ENCODE peak calls at places on chromosomes 12 and 14, in six cellular contexts. U is ovary, Z is sigmoid colon, L is H1, Q is K562, I is HepG2. M is an unnamed sample. For H3K27me3, the result is how much of the 10 kb centered on the place peaks cover.

GRCh38 chr12:8899835-8900234 is 14.5 kb upstream of the PHC1 start:
- DNase-seq in Q (no peak), I (no peak), L (no peak), Z (no peak), U (no peak), M (no peak)

GRCh38 chr14:25032092-25032784 is 17.7 kb downstream of the STXBP6 start:
- DNase-seq in Q (peak), I (peak), U (no peak), L (no peak), Z (no peak), M (no peak)

GRCh38 chr14:49865431-49865859 is 12.9 kb upstream of the NEMF start:
- DNase-seq in Z (peak), I (peak), L (peak), U (peak), Q (peak), M (peak)

GRCh38 chr12:52198454-52199215 is 6.8 kb upstream of the KRT80 start:
- DNase-seq in U (no peak), I (no peak), L (no peak), Q (no peak), Z (no peak), M (no peak)

GRCh38 chr12:5789469-5789968 is 155.5 kb downstream of the ANO2 start:
- DNase-seq in I (no peak), Q (no peak), L (no peak), U (no peak), Z (no peak), M (no peak)

GRCh38 chr12:59839514-59839913 is 243.7 kb downstream of the SLC16A7 start:
- DNase-seq in Z (no peak), L (no peak), Q (no peak), U (no peak), I (no peak), M (no peak)

GRCh38 chr12:57803317-57803893 is 15.1 kb downstream of the AVIL start:
- DNase-seq in L (peak), Z (no peak), Q (peak), U (no peak), I (peak), M (peak)

GRCh38 chr12:126967152-126967551 is 1299.8 kb upstream of the TMEM132C start:
- DNase-seq in U (no peak), Q (no peak), I (no peak), L (no peak), Z (no peak), M (no peak)

GRCh38 chr12:42010715-42011114 is 134.0 kb downstream of the GXYLT1 start:
- DNase-seq in I (no peak), Q (no peak), L (no peak), Z (no peak), U (no peak), M (no peak)

GRCh38 chr14:42930058-42930457 is 1323.4 kb downstream of the LRFN5 start:
- DNase-seq in L (no peak), U (no peak), I (no peak), Z (no peak), Q (no peak), M (no peak)

GRCh38 chr14:39005044-39005736 is 97.8 kb downstream of the SEC23A start:
- DNase-seq in I (no peak), U (no peak), Q (no peak), L (no peak), Z (peak), M (peak)

GRCh38 chr14:90426663-90427062 is 29.8 kb downstream of the CALM1 start:
- DNase-seq in L (no peak), Q (no peak), I (no peak), U (no peak), Z (peak), M (peak)

GRCh38 chr12:50111417-50111692 is 681 bp upstream of the COX14 start:
- DNase-seq in L (no peak), I (no peak), U (no peak), Z (no peak), Q (no peak), M (no peak)

GRCh38 chr14:28661171-28661772 is 105.3 kb upstream of the FOXG1 start:
- DNase-seq in Q (no peak), L (peak), Z (no peak), I (peak), U (no peak), M (no peak)

GRCh38 chr12:50598321-50598862 is 93.6 kb downstream of the DIP2B start:
- DNase-seq in I (no peak), L (no peak), Q (no peak), U (no peak), Z (no peak), M (no peak)

GRCh38 chr12:128586630-128587029 is 237.1 kb downstream of the SLC15A4 start:
- DNase-seq in I (no peak), U (no peak), L (no peak), Z (no peak), Q (no peak), M (no peak)

GRCh38 chr14:32635103-32635719 is 303.5 kb upstream of the NPAS3 start:
- DNase-seq in I (no peak), U (no peak), L (no peak), Z (no peak), Q (no peak), M (no peak)

GRCh38 chr14:61573748-61574513 is 121.4 kb upstream of the HIF1A start:
- DNase-seq in Q (no peak), U (no peak), Z (no peak), L (no peak), I (no peak), M (no peak)

GRCh38 chr12:116202433-116202832 is 75.1 kb downstream of the MED13L start:
- DNase-seq in L (no peak), U (no peak), Q (no peak), Z (no peak), I (no peak), M (no peak)

GRCh38 chr12:127336416-127336815 is 930.6 kb upstream of the TMEM132C start:
- DNase-seq in U (no peak), Z (no peak), L (no peak), I (no peak), Q (no peak), M (no peak)

GRCh38 chr12:3641428-3641883 is 111.5 kb downstream of the CRACR2A start:
- DNase-seq in Z (no peak), I (no peak), U (no peak), L (no peak), Q (no peak), M (no peak)

GRCh38 chr12:90299121-90299520 is 590.5 kb upstream of the ATP2B1 start:
- DNase-seq in U (no peak), Q (no peak), L (no peak), I (no peak), Z (no peak), M (no peak)

GRCh38 chr14:104546021-104546491 is 33.5 kb upstream of the C14orf180 start:
- DNase-seq in Z (peak), U (no peak), I (no peak), L (peak), Q (no peak), M (no peak)
- H3K27me3 ChIP-seq in Z (under half), U (under half), I (under half), L (under half), Q (under half), M (half or more)

GRCh38 chr12:103109861-103110260 is 152.4 kb downstream of the ASCL1 start:
- DNase-seq in U (no peak), I (no peak), Z (no peak), L (no peak), Q (no peak), M (no peak)

GRCh38 chr12:103102225-103102744 is 144.8 kb downstream of the ASCL1 start:
- DNase-seq in I (no peak), Q (no peak), U (no peak), Z (no peak), L (no peak), M (no peak)

GRCh38 chr12:103100226-103100866 is 142.9 kb downstream of the ASCL1 start:
- DNase-seq in Z (no peak), U (no peak), L (no peak), I (no peak), Q (no peak), M (no peak)

GRCh38 chr12:103105971-103106597 is 148.6 kb downstream of the ASCL1 start:
- DNase-seq in I (no peak), U (no peak), Q (no peak), Z (no peak), L (no peak), M (no peak)
- TF ChIP-seq EP300 in I (no peak), U (no peak), Q (no peak), Z (no peak), L (no peak), M (no peak)

GRCh38 chr14:56812364-56813103 is 2.3 kb upstream of the OTX2 start:
- DNase-seq in Q (no peak), L (peak), I (no peak), U (no peak), Z (no peak), M (no peak)
- H3K27me3 ChIP-seq in Q (under half), L (half or more), I (under half), U (under half), Z (half or more), M (half or more)

GRCh38 chr12:88208661-88209060 is 66.6 kb downstream of the TMTC3 start:
- DNase-seq in I (no peak), Q (no peak), L (no peak), Z (no peak), U (no peak), M (no peak)
- TF ChIP-seq EP300 in I (no peak), Q (no peak), L (no peak), Z (no peak), U (no peak), M (no peak)

DNA sequence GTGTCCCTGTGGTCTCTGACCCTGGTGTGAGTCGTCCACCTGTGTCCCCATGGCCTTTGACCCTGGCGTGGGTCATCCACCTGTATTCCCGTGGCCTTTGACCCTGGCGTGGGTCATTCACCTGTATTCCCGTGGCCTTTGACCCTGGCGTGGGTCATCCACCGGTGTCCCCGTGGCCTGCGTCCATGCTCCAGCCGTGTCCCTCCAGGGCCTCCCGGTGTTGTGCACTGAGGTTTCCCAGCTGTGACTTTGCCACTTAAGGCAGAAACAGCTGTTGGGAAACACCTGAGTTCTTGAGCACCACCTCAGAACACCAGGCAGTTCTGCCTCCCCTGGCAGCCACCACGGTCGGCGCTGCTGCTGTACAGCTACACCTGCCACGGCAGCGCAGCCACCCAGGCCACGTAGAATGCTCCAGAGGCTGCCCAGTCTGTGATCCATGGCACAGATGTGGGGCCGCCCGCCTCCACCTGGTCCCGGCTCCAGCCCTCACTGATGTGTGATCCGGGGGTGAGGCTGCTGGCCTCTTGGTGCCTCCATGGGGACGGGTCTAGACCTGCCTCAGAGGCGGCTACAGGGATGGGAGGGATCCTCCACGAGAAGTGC is 69.1 kb upstream of the GALNT9 start:
- DNase-seq in L (no peak), U (no peak), I (no peak), Z (peak), Q (no peak), M (no peak)
- H3K27me3 ChIP-seq in L (under half), U (under half), I (under half), Z (under half), Q (under half), M (under half)

GRCh38 chr14:57865450-57866198 is at the start of gene SLC35F4:
- DNase-seq in I (no peak), Q (peak), L (peak), U (peak), Z (no peak), M (no peak)

GRCh38 chr14:57869530-57870088 is 3.7 kb upstream of the SLC35F4 start:
- DNase-seq in Z (no peak), U (no peak), I (no peak), L (no peak), Q (no peak), M (no peak)

GRCh38 chr14:57865066-57865449 is 834 bp downstream of the SLC35F4 start:
- DNase-seq in Q (no peak), L (no peak), I (no peak), Z (no peak), U (no peak), M (no peak)

GRCh38 chr14:57863471-57863870 is 2.4 kb downstream of the SLC35F4 start:
- DNase-seq in Q (no peak), L (no peak), U (no peak), I (no peak), Z (no peak), M (no peak)

GRCh38 chr14:57866199-57866755 is 385 bp upstream of the SLC35F4 start:
- DNase-seq in I (no peak), L (no peak), Z (no peak), U (no peak), Q (no peak), M (no peak)
- TF ChIP-seq EP300 in I (no peak), L (no peak), Z (no peak), U (no peak), Q (no peak), M (no peak)

GRCh38 chr14:94767321-94767878 is 2.5 kb downstream of the GSC start:
- DNase-seq in U (no peak), Q (no peak), I (no peak), L (peak), Z (no peak), M (no peak)
- H3K27me3 ChIP-seq in U (under half), Q (under half), I (under half), L (half or more), Z (half or more), M (half or more)

M was measured in stomach.